ENCODE peak calls at places on chromosomes 11 and 22, in four cellular contexts. I, G, S and Y are unnamed samples.

GRCh38 chr11:1203505-1204271 is 19.2 kb upstream of the MUC5B start:
- DNase-seq in I (peak), G (no peak), S (peak), Y (peak)

GRCh38 chr22:46758867-46759290 is 3.6 kb upstream of the TBC1D22A start:
- DNase-seq in I (no peak), G (peak), S (peak), Y (no peak)

GRCh38 chr11:68812526-68812925 is 29.2 kb downstream of the CPT1A start:
- DNase-seq in I (no peak), G (no peak), S (no peak), Y (no peak)

GRCh38 chr22:26460202-26460601 is 23.4 kb downstream of the HPS4 start:
- DNase-seq in I (no peak), G (no peak), S (no peak), Y (no peak)

GRCh38 chr11:128424867-128425285 is 162.5 kb downstream of the ETS1 start:
- DNase-seq in I (no peak), G (no peak), S (no peak), Y (peak)

GRCh38 chr22:30041881-30042280 is 38.4 kb upstream of the HORMAD2 start:
- DNase-seq in I (peak), G (no peak), S (no peak), Y (no peak)

GRCh38 chr22:37657590-37658132 is 862 bp upstream of the PDXP start:
- DNase-seq in I (no peak), G (no peak), S (peak), Y (no peak)

GRCh38 chr11:74147199-74147929 is 23.4 kb downstream of the C2CD3 start:
- DNase-seq in I (no peak), G (peak), S (peak), Y (no peak)

GRCh38 chr11:79312591-79313267 is 128.1 kb downstream of the TENM4 start:
- DNase-seq in I (no peak), G (no peak), S (no peak), Y (no peak)

DNA sequence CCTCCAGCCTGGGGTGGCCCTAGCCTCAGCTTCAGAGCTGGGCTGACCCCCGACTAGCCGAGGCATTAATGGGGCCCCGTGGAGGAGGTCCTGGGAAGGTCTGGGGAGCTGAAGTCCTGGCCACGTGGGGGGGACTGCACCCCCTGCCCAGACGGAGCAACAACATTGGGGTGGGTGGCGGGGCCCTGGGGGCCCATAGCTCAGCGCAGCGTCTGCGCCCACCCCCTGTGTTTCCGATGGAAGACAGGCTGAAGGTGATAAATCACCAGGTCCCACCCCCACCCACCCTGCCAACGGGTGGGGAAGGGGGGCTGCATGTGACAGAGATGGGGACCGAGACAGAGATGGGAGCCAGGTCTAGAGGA is 8.0 kb downstream of the GP1BB start:
- DNase-seq in I (no peak), G (no peak), S (no peak), Y (no peak)
- H3K4me3 ChIP-seq in I (no peak), G (no peak), S (no peak), Y (no peak)

GRCh38 chr11:67563354-67564114 is 20.1 kb upstream of the GSTP1 start:
- DNase-seq in I (peak), G (peak), S (peak), Y (peak)
- H3K27ac ChIP-seq in I (peak), G (peak), S (peak), Y (peak)

GRCh38 chr22:17559188-17559587 is 4.1 kb upstream of the SLC25A18 start:
- DNase-seq in I (no peak), G (no peak), S (no peak), Y (no peak)

GRCh38 chr22:17565986-17566687 is 2.8 kb downstream of the SLC25A18 start:
- DNase-seq in I (no peak), G (no peak), S (no peak), Y (no peak)

GRCh38 chr22:17566776-17567175 is 3.5 kb downstream of the SLC25A18 start:
- DNase-seq in I (no peak), G (no peak), S (no peak), Y (no peak)

GRCh38 chr22:17563936-17564391 is 666 bp downstream of the SLC25A18 start:
- DNase-seq in I (peak), G (peak), S (no peak), Y (no peak)

DNA sequence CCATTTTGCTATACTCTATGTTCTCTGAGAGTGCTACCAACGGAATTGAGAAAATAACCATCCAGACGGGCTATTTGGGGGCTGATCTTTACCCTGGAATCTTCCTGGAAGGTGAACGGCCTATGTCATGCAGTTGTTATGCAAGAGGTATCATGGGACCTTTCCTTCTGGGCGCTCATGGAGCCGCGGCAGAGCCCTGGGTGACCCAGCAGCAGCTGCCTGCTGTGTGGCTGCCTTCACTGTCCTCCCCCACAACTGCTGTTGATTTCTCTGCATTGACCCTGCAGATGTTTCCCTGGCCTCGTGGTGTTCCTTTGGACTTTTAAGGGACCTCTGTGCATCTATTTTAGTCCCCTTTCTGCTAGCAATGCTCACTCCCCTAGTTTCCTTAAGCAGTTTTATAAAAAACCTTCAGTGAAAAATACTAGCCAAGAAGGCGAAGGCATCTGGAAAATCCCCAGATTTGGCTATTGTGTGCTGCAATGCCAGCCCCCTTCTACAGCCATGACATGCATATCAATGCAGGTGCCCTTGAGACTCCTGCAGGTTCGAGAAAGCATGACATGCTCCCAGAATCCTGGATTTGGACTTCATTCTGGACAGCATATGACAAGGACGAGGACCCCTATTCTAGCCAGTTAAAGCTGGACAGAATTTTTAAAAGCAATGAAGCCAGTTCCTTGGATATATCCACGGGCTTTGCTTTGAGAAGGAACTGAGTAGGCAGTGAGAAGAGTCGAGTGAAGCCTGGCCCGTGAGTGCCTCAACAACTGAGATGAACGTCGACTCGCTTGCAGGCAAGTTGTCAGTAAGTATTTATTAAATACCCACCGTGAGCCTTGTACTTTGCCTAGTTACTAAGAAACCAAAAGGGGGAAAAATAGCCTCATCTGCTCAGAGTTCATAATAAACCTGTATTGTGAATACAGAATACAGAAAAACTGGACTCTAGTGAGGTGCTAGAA is at the start of gene SLC25A18:
- DNase-seq in I (peak), G (peak), S (no peak), Y (peak)
- TF ChIP-seq CTCF in I (no peak), G (no peak), S (no peak), Y (peak)

GRCh38 chr11:119093951-119094815 is 7.5 kb downstream of the DPAGT1 start:
- DNase-seq in I (no peak), G (peak), S (peak), Y (peak)

GRCh38 chr11:119092880-119093665 is 8.4 kb downstream of the HMBS start:
- DNase-seq in I (peak), G (peak), S (peak), Y (no peak)

GRCh38 chr11:119093666-119093950 is 8.0 kb downstream of the DPAGT1 start:
- DNase-seq in I (no peak), G (no peak), S (no peak), Y (no peak)

GRCh38 chr11:119091083-119091650 is 6.5 kb downstream of the HMBS start:
- DNase-seq in I (no peak), G (no peak), S (no peak), Y (no peak)

GRCh38 chr11:119091966-119092879 is 7.5 kb downstream of the HMBS start:
- DNase-seq in I (no peak), G (no peak), S (no peak), Y (no peak)
- H3K4me3 ChIP-seq in I (no peak), G (peak), S (peak), Y (no peak)